ENCODE peak calls at places on chromosomes 16 and 17, in nine cellular contexts. One of them, this sample, is unnamed.

GRCh38 chr16:17372383-17372782 is 98.4 kb downstream of the XYLT1 start:
- DNase-seq in neural progenitor cell: no peak
- DNase-seq in fibroblast of lung: peak; percentile 47
- DNase-seq in trophoblast cell: no peak
- DNase-seq in GM23248: peak; percentile 26
- DNase-seq in HCT116: no peak
- DNase-seq in H9: no peak
- DNase-seq in hepatocyte: no peak
- DNase-seq in DND-41: no peak
- DNase-seq in this sample: peak; percentile 41

GRCh38 chr16:17560548-17560947 is 89.8 kb upstream of the XYLT1 start:
- DNase-seq in neural progenitor cell: no peak
- DNase-seq in fibroblast of lung: no peak
- DNase-seq in trophoblast cell: no peak
- DNase-seq in GM23248: no peak
- DNase-seq in HCT116: no peak
- DNase-seq in H9: no peak
- DNase-seq in hepatocyte: no peak
- DNase-seq in DND-41: no peak
- DNase-seq in this sample: no peak

GRCh38 chr17:81035389-81036127 is 607 bp downstream of the BAIAP2 start:
- DNase-seq in neural progenitor cell: peak; percentile 54
- DNase-seq in fibroblast of lung: peak; percentile 37
- DNase-seq in trophoblast cell: peak; percentile 42
- DNase-seq in GM23248: peak; percentile 63
- DNase-seq in HCT116: no peak
- DNase-seq in H9: no peak
- DNase-seq in hepatocyte: no peak
- DNase-seq in DND-41: no peak
- DNase-seq in this sample: no peak

GRCh38 chr17:77140878-77141767 is at the start of gene SEC14L1:
- DNase-seq in neural progenitor cell: peak; percentile 79
- DNase-seq in fibroblast of lung: no peak
- DNase-seq in trophoblast cell: peak; percentile 93
- DNase-seq in GM23248: peak; percentile 77
- DNase-seq in HCT116: no peak
- DNase-seq in H9: peak; percentile 86
- DNase-seq in hepatocyte: peak; percentile 66
- DNase-seq in DND-41: peak; percentile 26
- DNase-seq in this sample: no peak

GRCh38 chr16:87226926-87227650 is 90.1 kb downstream of the C16orf95 start:
- DNase-seq in neural progenitor cell: no peak
- DNase-seq in fibroblast of lung: peak; percentile 75
- DNase-seq in trophoblast cell: no peak
- DNase-seq in GM23248: peak; percentile 24
- DNase-seq in HCT116: no peak
- DNase-seq in H9: no peak
- DNase-seq in hepatocyte: no peak
- DNase-seq in DND-41: no peak
- DNase-seq in this sample: peak; percentile 93

GRCh38 chr17:6381052-6381451 is 53.9 kb downstream of the AIPL1 start:
- DNase-seq in neural progenitor cell: no peak
- DNase-seq in fibroblast of lung: no peak
- DNase-seq in trophoblast cell: no peak
- DNase-seq in GM23248: peak; percentile 55
- DNase-seq in HCT116: no peak
- DNase-seq in H9: no peak
- DNase-seq in hepatocyte: no peak
- DNase-seq in DND-41: no peak
- DNase-seq in this sample: peak; percentile 38

GRCh38 chr16:797120-797420 is 3.5 kb downstream of the GNG13 start:
- DNase-seq in neural progenitor cell: no peak
- DNase-seq in fibroblast of lung: no peak
- DNase-seq in trophoblast cell: peak; percentile 16
- DNase-seq in GM23248: no peak
- DNase-seq in HCT116: no peak
- DNase-seq in H9: peak; percentile 72
- DNase-seq in hepatocyte: no peak
- DNase-seq in DND-41: no peak
- DNase-seq in this sample: no peak

GRCh38 chr17:48357727-48358126 is 72.3 kb downstream of the SKAP1 start:
- DNase-seq in neural progenitor cell: no peak
- DNase-seq in fibroblast of lung: no peak
- DNase-seq in trophoblast cell: no peak
- DNase-seq in GM23248: no peak
- DNase-seq in HCT116: no peak
- DNase-seq in H9: no peak
- DNase-seq in hepatocyte: no peak
- DNase-seq in DND-41: no peak
- DNase-seq in this sample: no peak

GRCh38 chr17:44376124-44376523 is 12.5 kb upstream of the FAM171A2 start:
- DNase-seq in neural progenitor cell: peak; percentile 60
- DNase-seq in fibroblast of lung: peak; percentile 68
- DNase-seq in trophoblast cell: no peak
- DNase-seq in GM23248: peak; percentile 57
- DNase-seq in HCT116: no peak
- DNase-seq in H9: peak; percentile 89
- DNase-seq in hepatocyte: no peak
- DNase-seq in DND-41: peak; percentile 44
- DNase-seq in this sample: no peak

GRCh38 chr17:35891273-35891672 is 11.1 kb upstream of the CCL5 start:
- DNase-seq in neural progenitor cell: no peak
- DNase-seq in fibroblast of lung: no peak
- DNase-seq in trophoblast cell: no peak
- DNase-seq in GM23248: no peak
- DNase-seq in HCT116: no peak
- DNase-seq in H9: no peak
- DNase-seq in hepatocyte: no peak
- DNase-seq in DND-41: peak; percentile 55
- DNase-seq in this sample: no peak

GRCh38 chr17:77948690-77949114 is 9.8 kb upstream of the TNRC6C start:
- DNase-seq in neural progenitor cell: peak; percentile 66
- DNase-seq in fibroblast of lung: peak; percentile 51
- DNase-seq in trophoblast cell: peak; percentile 29
- DNase-seq in GM23248: peak; percentile 79
- DNase-seq in HCT116: peak; percentile 51
- DNase-seq in H9: peak; percentile 70
- DNase-seq in hepatocyte: peak; percentile 59
- DNase-seq in DND-41: no peak
- DNase-seq in this sample: peak; percentile 62

GRCh38 chr17:76370261-76370993 is 14.0 kb upstream of the SPHK1 start:
- DNase-seq in neural progenitor cell: no peak
- DNase-seq in fibroblast of lung: peak; percentile 93
- DNase-seq in trophoblast cell: peak; percentile 87
- DNase-seq in GM23248: peak; percentile 99
- DNase-seq in HCT116: no peak
- DNase-seq in H9: no peak
- DNase-seq in hepatocyte: no peak
- DNase-seq in DND-41: no peak
- DNase-seq in this sample: peak; percentile 96

GRCh38 chr16:4612474-4612931 is 2.2 kb downstream of the UBALD1 start:
- DNase-seq in neural progenitor cell: peak; percentile 49
- DNase-seq in fibroblast of lung: no peak
- DNase-seq in trophoblast cell: no peak
- DNase-seq in GM23248: peak; percentile 26
- DNase-seq in HCT116: no peak
- DNase-seq in H9: peak; percentile 84
- DNase-seq in hepatocyte: no peak
- DNase-seq in DND-41: no peak
- DNase-seq in this sample: no peak

GRCh38 chr17:77882481-77883212 is 75.9 kb upstream of the TNRC6C start:
- DNase-seq in neural progenitor cell: no peak
- DNase-seq in fibroblast of lung: peak; percentile 31
- DNase-seq in trophoblast cell: peak; percentile 27
- DNase-seq in GM23248: peak; percentile 83
- DNase-seq in HCT116: no peak
- DNase-seq in H9: no peak
- DNase-seq in hepatocyte: peak; percentile 47
- DNase-seq in DND-41: peak; percentile 83
- DNase-seq in this sample: peak; percentile 88

GRCh38 chr17:18011286-18011685 is 27.7 kb downstream of the ATPAF2 start:
- DNase-seq in neural progenitor cell: no peak
- DNase-seq in fibroblast of lung: no peak
- DNase-seq in trophoblast cell: no peak
- DNase-seq in GM23248: no peak
- DNase-seq in HCT116: no peak
- DNase-seq in H9: no peak
- DNase-seq in hepatocyte: no peak
- DNase-seq in DND-41: no peak
- DNase-seq in this sample: no peak
- H2AFZ ChIP-seq in neural progenitor cell: no peak overlapping the region
- H2AFZ ChIP-seq in fibroblast of lung: no peak overlapping the region
- H2AFZ ChIP-seq in trophoblast cell: no peak overlapping the region
- H2AFZ ChIP-seq in GM23248: no peak overlapping the region
- H2AFZ ChIP-seq in HCT116: no peak overlapping the region
- H2AFZ ChIP-seq in H9: no peak overlapping the region
- H2AFZ ChIP-seq in hepatocyte: no peak overlapping the region
- H2AFZ ChIP-seq in DND-41: no peak overlapping the region
- H2AFZ ChIP-seq in this sample: no peak overlapping the region

DNA sequence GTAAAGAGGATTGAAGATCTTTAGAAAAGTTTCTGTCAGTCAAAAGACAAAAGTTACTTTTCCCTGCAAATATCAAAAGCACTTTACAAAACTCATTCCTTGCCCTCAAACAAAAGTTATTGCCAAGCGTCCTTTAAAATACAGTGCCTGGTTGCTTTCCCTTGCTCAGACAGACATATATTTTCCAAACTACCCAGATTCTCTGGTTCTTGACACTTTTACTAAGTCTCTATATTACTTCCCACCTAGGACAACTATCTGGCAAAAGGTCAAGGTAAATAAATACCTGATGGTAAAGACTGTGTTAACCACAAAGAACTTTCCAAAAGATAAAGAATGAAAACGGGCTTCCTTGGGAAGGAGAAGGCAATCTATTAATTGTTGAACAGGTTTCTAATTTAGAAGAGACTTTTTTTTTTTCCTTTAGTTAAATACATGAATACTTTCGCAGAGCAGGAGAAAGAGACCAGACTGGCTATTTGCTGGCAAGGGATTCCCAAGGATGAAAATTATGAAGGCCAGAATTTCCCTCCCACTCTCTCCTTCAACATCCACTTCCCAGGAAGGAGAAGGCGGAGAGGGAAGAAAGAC is 1.8 kb downstream of the HS3ST3A1 start:
- DNase-seq in neural progenitor cell: no peak
- DNase-seq in fibroblast of lung: peak; percentile 49
- DNase-seq in trophoblast cell: no peak
- DNase-seq in GM23248: peak; percentile 49
- DNase-seq in HCT116: no peak
- DNase-seq in H9: no peak
- DNase-seq in hepatocyte: no peak
- DNase-seq in DND-41: no peak
- DNase-seq in this sample: no peak
- H2AFZ ChIP-seq in neural progenitor cell: peak overlapping the region; percentile 83
- H2AFZ ChIP-seq in fibroblast of lung: peak overlapping the region; percentile 17
- H2AFZ ChIP-seq in trophoblast cell: peak overlapping the region; percentile 67
- H2AFZ ChIP-seq in GM23248: peak overlapping the region; percentile 75
- H2AFZ ChIP-seq in HCT116: no peak overlapping the region
- H2AFZ ChIP-seq in H9: no peak overlapping the region
- H2AFZ ChIP-seq in hepatocyte: no peak overlapping the region
- H2AFZ ChIP-seq in DND-41: no peak overlapping the region
- H2AFZ ChIP-seq in this sample: no peak overlapping the region

DNA sequence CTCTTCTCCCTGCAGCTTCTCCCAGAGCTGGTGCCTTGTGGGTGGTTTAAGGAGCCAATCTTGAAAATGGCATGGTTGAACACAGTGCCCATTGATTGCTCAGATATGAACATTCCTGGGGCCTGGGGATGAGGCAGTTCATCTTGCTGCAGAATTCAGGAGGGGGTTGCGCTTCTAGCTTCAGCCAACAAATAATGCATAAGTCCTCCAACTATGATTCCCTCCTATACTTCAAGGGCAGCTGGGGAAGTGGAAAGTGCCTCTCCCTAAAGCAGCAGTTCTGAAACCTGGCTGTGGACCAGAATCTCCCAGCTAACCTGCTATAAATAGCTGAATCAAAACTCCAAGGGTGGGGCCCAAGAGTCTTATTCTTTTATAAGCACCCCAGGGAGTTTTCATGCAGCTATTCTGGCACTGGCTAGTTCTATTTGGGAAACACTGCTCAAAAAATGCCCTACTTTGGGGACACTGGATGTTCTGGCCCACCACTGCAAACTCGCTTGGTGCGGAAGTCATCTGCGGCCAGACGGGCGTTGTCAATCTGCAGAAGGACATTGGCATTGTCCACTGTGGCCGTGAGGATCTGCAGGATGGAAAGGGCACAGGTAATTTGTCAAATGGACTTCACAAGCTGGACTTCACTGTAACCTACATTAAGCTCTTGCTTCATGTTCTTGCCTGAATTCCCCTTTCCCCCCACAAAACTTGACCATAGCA is 130.3 kb downstream of the CCDC144A start:
- DNase-seq in neural progenitor cell: no peak
- DNase-seq in fibroblast of lung: no peak
- DNase-seq in trophoblast cell: no peak
- DNase-seq in GM23248: no peak
- DNase-seq in HCT116: no peak
- DNase-seq in H9: peak; percentile 31
- DNase-seq in hepatocyte: no peak
- DNase-seq in DND-41: no peak
- DNase-seq in this sample: no peak
- H2AFZ ChIP-seq in neural progenitor cell: no peak overlapping the region
- H2AFZ ChIP-seq in fibroblast of lung: no peak overlapping the region
- H2AFZ ChIP-seq in trophoblast cell: no peak overlapping the region
- H2AFZ ChIP-seq in GM23248: no peak overlapping the region
- H2AFZ ChIP-seq in HCT116: no peak overlapping the region
- H2AFZ ChIP-seq in H9: no peak overlapping the region
- H2AFZ ChIP-seq in hepatocyte: no peak overlapping the region
- H2AFZ ChIP-seq in DND-41: no peak overlapping the region
- H2AFZ ChIP-seq in this sample: no peak overlapping the region

GRCh38 chr16:1991135-1991551 is 1.4 kb downstream of the SYNGR3 start:
- DNase-seq in neural progenitor cell: no peak
- DNase-seq in fibroblast of lung: no peak
- DNase-seq in trophoblast cell: no peak
- DNase-seq in GM23248: no peak
- DNase-seq in HCT116: no peak
- DNase-seq in H9: no peak
- DNase-seq in hepatocyte: no peak
- DNase-seq in DND-41: no peak
- DNase-seq in this sample: no peak

GRCh38 chr16:1993731-1994131 is 4.0 kb downstream of the SYNGR3 start:
- DNase-seq in neural progenitor cell: no peak
- DNase-seq in fibroblast of lung: no peak
- DNase-seq in trophoblast cell: peak; percentile 36
- DNase-seq in GM23248: peak; percentile 66
- DNase-seq in HCT116: no peak
- DNase-seq in H9: no peak
- DNase-seq in hepatocyte: no peak
- DNase-seq in DND-41: no peak
- DNase-seq in this sample: no peak

GRCh38 chr16:1991588-1992474 is 2.1 kb downstream of the SYNGR3 start:
- DNase-seq in neural progenitor cell: peak; percentile 97
- DNase-seq in fibroblast of lung: peak; percentile 90
- DNase-seq in trophoblast cell: peak; percentile 92
- DNase-seq in GM23248: peak; percentile 92
- DNase-seq in HCT116: peak; percentile 61
- DNase-seq in H9: peak; percentile 97
- DNase-seq in hepatocyte: peak; percentile 95
- DNase-seq in DND-41: no peak
- DNase-seq in this sample: peak; percentile 53

GRCh38 chr16:1990336-1991134 is 765 bp downstream of the SYNGR3 start:
- DNase-seq in neural progenitor cell: peak; percentile 86
- DNase-seq in fibroblast of lung: no peak
- DNase-seq in trophoblast cell: peak; percentile 54
- DNase-seq in GM23248: no peak
- DNase-seq in HCT116: no peak
- DNase-seq in H9: peak; percentile 86
- DNase-seq in hepatocyte: peak; percentile 78
- DNase-seq in DND-41: no peak
- DNase-seq in this sample: no peak

GRCh38 chr16:1992475-1993292 is 2.9 kb downstream of the SYNGR3 start:
- DNase-seq in neural progenitor cell: peak; percentile 51
- DNase-seq in fibroblast of lung: no peak
- DNase-seq in trophoblast cell: no peak
- DNase-seq in GM23248: no peak
- DNase-seq in HCT116: no peak
- DNase-seq in H9: peak; percentile 83
- DNase-seq in hepatocyte: no peak
- DNase-seq in DND-41: no peak
- DNase-seq in this sample: no peak
- H2AFZ ChIP-seq in neural progenitor cell: no peak overlapping the region
- H2AFZ ChIP-seq in fibroblast of lung: no peak overlapping the region
- H2AFZ ChIP-seq in trophoblast cell: peak overlapping the region; percentile 28
- H2AFZ ChIP-seq in GM23248: peak overlapping the region; percentile 49
- H2AFZ ChIP-seq in HCT116: no peak overlapping the region
- H2AFZ ChIP-seq in H9: no peak overlapping the region
- H2AFZ ChIP-seq in hepatocyte: no peak overlapping the region
- H2AFZ ChIP-seq in DND-41: no peak overlapping the region
- H2AFZ ChIP-seq in this sample: peak overlapping the region; percentile 94

This sample was measured in astrocyte.